ENCODE peak calls at places on chromosomes 6 and 20, in six cellular contexts. One of them, this sample, is unnamed.

GRCh38 chr6:99434702-99435530 is 9.8 kb upstream of the PNISR start:
- DNase-seq in mammary epithelial cell: peak; percentile 9
- DNase-seq in HepG2: peak; percentile 23
- DNase-seq in PC-9: no peak
- DNase-seq in H1: no peak
- DNase-seq in GM23338: peak; percentile 56
- DNase-seq in this sample: peak; percentile 43

GRCh38 chr6:327538-328183 is 35.4 kb downstream of the DUSP22 start:
- DNase-seq in mammary epithelial cell: no peak
- DNase-seq in HepG2: no peak
- DNase-seq in PC-9: no peak
- DNase-seq in H1: no peak
- DNase-seq in GM23338: no peak
- DNase-seq in this sample: no peak

GRCh38 chr6:116220172-116220571 is 33.7 kb downstream of the TSPYL4 start:
- DNase-seq in mammary epithelial cell: no peak
- DNase-seq in HepG2: no peak
- DNase-seq in PC-9: no peak
- DNase-seq in H1: no peak
- DNase-seq in GM23338: no peak
- DNase-seq in this sample: no peak

GRCh38 chr20:48453477-48454093 is 374.2 kb downstream of the PREX1 start:
- DNase-seq in mammary epithelial cell: no peak
- DNase-seq in HepG2: no peak
- DNase-seq in PC-9: no peak
- DNase-seq in H1: no peak
- DNase-seq in GM23338: no peak
- DNase-seq in this sample: peak; percentile 10

GRCh38 chr20:39464238-39464637 is 502.1 kb downstream of the DHX35 start:
- DNase-seq in mammary epithelial cell: no peak
- DNase-seq in HepG2: no peak
- DNase-seq in PC-9: no peak
- DNase-seq in H1: no peak
- DNase-seq in GM23338: no peak
- DNase-seq in this sample: no peak

GRCh38 chr6:33633462-33634158 is 12.5 kb downstream of the ITPR3 start:
- DNase-seq in mammary epithelial cell: peak; percentile 74
- DNase-seq in HepG2: no peak
- DNase-seq in PC-9: peak; percentile 69
- DNase-seq in H1: peak; percentile 80
- DNase-seq in GM23338: peak; percentile 72
- DNase-seq in this sample: peak; percentile 49

GRCh38 chr6:107060704-107061103 is 32.7 kb downstream of the MTRES1 start:
- DNase-seq in mammary epithelial cell: no peak
- DNase-seq in HepG2: no peak
- DNase-seq in PC-9: no peak
- DNase-seq in H1: no peak
- DNase-seq in GM23338: no peak
- DNase-seq in this sample: no peak

GRCh38 chr6:98777762-98778161 is 56.6 kb upstream of the POU3F2 start:
- DNase-seq in mammary epithelial cell: no peak
- DNase-seq in HepG2: no peak
- DNase-seq in PC-9: no peak
- DNase-seq in H1: no peak
- DNase-seq in GM23338: no peak
- DNase-seq in this sample: no peak

GRCh38 chr6:131955876-131956275 is 4.7 kb upstream of the CCN2 start:
- DNase-seq in mammary epithelial cell: no peak
- DNase-seq in HepG2: peak; percentile 42
- DNase-seq in PC-9: no peak
- DNase-seq in H1: no peak
- DNase-seq in GM23338: peak; percentile 46
- DNase-seq in this sample: no peak

GRCh38 chr20:58871533-58872102 is 19.1 kb downstream of the GNAS start:
- DNase-seq in mammary epithelial cell: no peak
- DNase-seq in HepG2: no peak
- DNase-seq in PC-9: peak; percentile 16
- DNase-seq in H1: no peak
- DNase-seq in GM23338: no peak
- DNase-seq in this sample: peak; percentile 41

GRCh38 chr6:12529364-12530019 is 187.1 kb upstream of the PHACTR1 start:
- DNase-seq in mammary epithelial cell: no peak
- DNase-seq in HepG2: no peak
- DNase-seq in PC-9: no peak
- DNase-seq in H1: no peak
- DNase-seq in GM23338: peak; percentile 11
- DNase-seq in this sample: no peak

GRCh38 chr20:14918981-14919380 is 581.6 kb upstream of the FLRT3 start:
- DNase-seq in mammary epithelial cell: no peak
- DNase-seq in HepG2: no peak
- DNase-seq in PC-9: no peak
- DNase-seq in H1: no peak
- DNase-seq in GM23338: no peak
- DNase-seq in this sample: no peak

GRCh38 chr6:147724454-147724853 is 216.0 kb downstream of the SAMD5 start:
- DNase-seq in mammary epithelial cell: no peak
- DNase-seq in HepG2: no peak
- DNase-seq in PC-9: no peak
- DNase-seq in H1: no peak
- DNase-seq in GM23338: peak; percentile 51
- DNase-seq in this sample: no peak

GRCh38 chr6:55282145-55282544 is 45.1 kb upstream of the GFRAL start:
- DNase-seq in mammary epithelial cell: no peak
- DNase-seq in HepG2: no peak
- DNase-seq in PC-9: no peak
- DNase-seq in H1: no peak
- DNase-seq in GM23338: peak; percentile 10
- DNase-seq in this sample: no peak

GRCh38 chr6:34922177-34922663 is 33.2 kb downstream of the ANKS1A start:
- DNase-seq in mammary epithelial cell: peak; percentile 88
- DNase-seq in HepG2: peak; percentile 20
- DNase-seq in PC-9: peak; percentile 5
- DNase-seq in H1: no peak
- DNase-seq in GM23338: no peak
- DNase-seq in this sample: peak; percentile 74

GRCh38 chr6:8707956-8708772 is 272.8 kb upstream of the SLC35B3 start:
- DNase-seq in mammary epithelial cell: peak; percentile 19
- DNase-seq in HepG2: peak; percentile 27
- DNase-seq in PC-9: peak; percentile 56
- DNase-seq in H1: peak; percentile 46
- DNase-seq in GM23338: peak; percentile 39
- DNase-seq in this sample: peak; percentile 62

GRCh38 chr6:136923116-136923953 is 1.2 kb downstream of the SLC35D3 start:
- DNase-seq in mammary epithelial cell: no peak
- DNase-seq in HepG2: no peak
- DNase-seq in PC-9: no peak
- DNase-seq in H1: peak; percentile 62
- DNase-seq in GM23338: peak; percentile 76
- DNase-seq in this sample: no peak

GRCh38 chr6:132900849-132901248 is 86.5 kb downstream of the RPS12 start:
- DNase-seq in mammary epithelial cell: no peak
- DNase-seq in HepG2: no peak
- DNase-seq in PC-9: no peak
- DNase-seq in H1: no peak
- DNase-seq in GM23338: peak; percentile 9
- DNase-seq in this sample: no peak

GRCh38 chr6:159701413-159701999 is 8.5 kb upstream of the SOD2 start:
- DNase-seq in mammary epithelial cell: peak; percentile 94
- DNase-seq in HepG2: peak; percentile 43
- DNase-seq in PC-9: no peak
- DNase-seq in H1: no peak
- DNase-seq in GM23338: no peak
- DNase-seq in this sample: peak; percentile 77

GRCh38 chr6:20868397-20869185 is 334.3 kb downstream of the CDKAL1 start:
- DNase-seq in mammary epithelial cell: no peak
- DNase-seq in HepG2: no peak
- DNase-seq in PC-9: no peak
- DNase-seq in H1: no peak
- DNase-seq in GM23338: peak; percentile 78
- DNase-seq in this sample: no peak

GRCh38 chr20:60512436-60512835 is 554.2 kb downstream of the CDH26 start:
- DNase-seq in mammary epithelial cell: peak; percentile 72
- DNase-seq in HepG2: peak; percentile 25
- DNase-seq in PC-9: no peak
- DNase-seq in H1: no peak
- DNase-seq in GM23338: no peak
- DNase-seq in this sample: peak; percentile 5

GRCh38 chr6:139433647-139434419 is 59.4 kb upstream of the CITED2 start:
- DNase-seq in mammary epithelial cell: no peak
- DNase-seq in HepG2: peak; percentile 11
- DNase-seq in PC-9: no peak
- DNase-seq in H1: no peak
- DNase-seq in GM23338: no peak
- DNase-seq in this sample: peak; percentile 47

GRCh38 chr6:131960371-131961133 is 9.4 kb upstream of the CCN2 start:
- DNase-seq in mammary epithelial cell: no peak
- DNase-seq in HepG2: no peak
- DNase-seq in PC-9: no peak
- DNase-seq in H1: no peak
- DNase-seq in GM23338: no peak
- DNase-seq in this sample: peak; percentile 18

GRCh38 chr6:81741689-81742088 is 10.8 kb downstream of the TENT5A start:
- DNase-seq in mammary epithelial cell: no peak
- DNase-seq in HepG2: no peak
- DNase-seq in PC-9: no peak
- DNase-seq in H1: no peak
- DNase-seq in GM23338: no peak
- DNase-seq in this sample: no peak

DNA sequence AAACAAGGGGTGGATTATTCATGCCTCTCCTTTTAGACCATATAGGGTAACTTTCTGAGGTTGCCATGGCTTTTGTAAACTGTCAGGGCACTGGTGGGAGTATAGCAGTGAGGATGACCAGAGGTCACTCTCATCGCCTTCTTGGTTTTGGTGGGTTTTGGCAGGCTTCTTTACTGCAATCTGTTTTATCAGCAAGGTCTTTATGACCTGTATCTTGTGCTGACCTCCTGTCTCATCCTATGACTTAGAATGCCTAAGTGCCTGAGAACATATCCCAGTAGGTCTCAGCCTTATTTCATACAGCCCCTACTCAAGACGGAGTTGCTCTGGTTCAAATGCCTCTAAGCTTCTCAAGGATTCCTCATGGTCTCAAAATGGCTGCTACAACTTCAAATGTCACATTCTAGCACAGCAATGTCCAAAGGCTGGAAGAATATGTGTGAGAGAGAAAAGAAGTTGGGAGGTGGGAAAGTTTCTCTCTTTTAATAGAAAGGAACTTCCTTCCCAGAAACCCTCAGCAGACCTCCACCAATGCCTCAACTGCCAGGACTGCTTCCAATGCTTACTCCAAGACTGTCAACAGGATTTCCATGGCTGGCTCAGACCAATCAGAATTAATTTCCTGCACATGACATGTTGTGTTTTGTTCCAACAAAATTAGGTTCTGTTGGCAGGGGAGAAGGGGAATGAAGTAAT is 46.6 kb upstream of the SLC9A8 start:
- DNase-seq in mammary epithelial cell: no peak
- DNase-seq in HepG2: no peak
- DNase-seq in PC-9: no peak
- DNase-seq in H1: no peak
- DNase-seq in GM23338: no peak
- DNase-seq in this sample: no peak
- TF ChIP-seq EZH2 in mammary epithelial cell: no peak
- TF ChIP-seq EZH2 in HepG2: no peak
- TF ChIP-seq EZH2 in PC-9: no peak
- TF ChIP-seq EZH2 in H1: no peak
- TF ChIP-seq EZH2 in GM23338: no peak
- TF ChIP-seq EZH2 in this sample: no peak

GRCh38 chr6:100665041-100665380 is 200.3 kb upstream of the SIM1 start:
- DNase-seq in mammary epithelial cell: no peak
- DNase-seq in HepG2: no peak
- DNase-seq in PC-9: no peak
- DNase-seq in H1: no peak
- DNase-seq in GM23338: peak; percentile 15
- DNase-seq in this sample: no peak
- H3K4me2 ChIP-seq in mammary epithelial cell: no peak overlapping the region
- H3K4me2 ChIP-seq in HepG2: no peak overlapping the region
- H3K4me2 ChIP-seq in PC-9: no peak overlapping the region
- H3K4me2 ChIP-seq in H1: no peak overlapping the region
- H3K4me2 ChIP-seq in GM23338: no peak overlapping the region
- H3K4me2 ChIP-seq in this sample: no peak overlapping the region

DNA sequence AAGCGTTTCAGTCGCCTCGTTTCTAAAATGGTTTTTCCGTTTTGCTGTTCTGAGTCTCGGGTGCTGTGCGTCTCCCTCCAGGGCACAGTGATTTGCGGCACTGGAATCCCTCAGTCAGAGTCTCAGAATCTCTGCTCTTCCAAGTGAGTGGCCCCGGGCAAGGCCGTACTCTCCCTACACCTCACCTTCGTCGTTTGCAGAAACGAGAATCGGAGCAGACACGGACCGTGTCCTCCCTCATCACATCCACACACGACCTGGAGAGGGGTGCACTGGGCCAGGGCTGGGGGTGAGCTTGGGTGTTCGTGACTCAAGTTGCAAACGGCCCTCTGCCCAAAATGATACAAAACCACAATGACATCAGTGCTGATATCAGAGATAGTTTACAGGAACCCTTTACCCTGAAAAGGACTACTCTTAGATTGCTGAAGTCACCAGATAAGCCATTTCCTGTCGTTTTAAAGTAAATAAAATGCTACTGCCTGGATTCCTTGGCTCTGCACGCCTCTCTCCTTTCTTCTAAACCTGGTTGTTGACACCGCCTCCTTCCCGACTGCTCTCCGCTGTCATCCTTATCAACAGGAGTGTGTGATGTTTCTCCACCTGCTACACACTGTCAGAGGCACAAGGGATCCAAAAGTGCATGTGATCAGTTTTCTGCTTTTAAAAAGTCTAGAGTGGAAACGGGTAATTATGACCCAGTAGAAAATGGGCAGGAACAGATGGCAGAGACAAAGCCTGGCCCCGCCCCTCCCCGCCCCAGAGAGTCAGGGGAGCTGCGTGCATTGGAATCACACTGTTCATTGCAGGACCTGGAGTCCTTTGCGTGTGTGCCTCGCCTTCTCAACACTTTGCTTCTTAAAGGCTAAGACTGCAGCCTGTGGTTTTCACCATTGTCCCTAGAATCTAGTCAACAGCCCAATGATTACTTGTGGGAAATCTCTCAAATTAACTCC is 38.5 kb downstream of the KIF25 start:
- DNase-seq in mammary epithelial cell: peak; percentile 33
- DNase-seq in HepG2: no peak
- DNase-seq in PC-9: no peak
- DNase-seq in H1: no peak
- DNase-seq in GM23338: no peak
- DNase-seq in this sample: peak; percentile 30
- TF ChIP-seq EZH2 in mammary epithelial cell: no peak
- TF ChIP-seq EZH2 in HepG2: peak; percentile 34
- TF ChIP-seq EZH2 in PC-9: no peak
- TF ChIP-seq EZH2 in H1: no peak
- TF ChIP-seq EZH2 in GM23338: no peak
- TF ChIP-seq EZH2 in this sample: no peak

DNA sequence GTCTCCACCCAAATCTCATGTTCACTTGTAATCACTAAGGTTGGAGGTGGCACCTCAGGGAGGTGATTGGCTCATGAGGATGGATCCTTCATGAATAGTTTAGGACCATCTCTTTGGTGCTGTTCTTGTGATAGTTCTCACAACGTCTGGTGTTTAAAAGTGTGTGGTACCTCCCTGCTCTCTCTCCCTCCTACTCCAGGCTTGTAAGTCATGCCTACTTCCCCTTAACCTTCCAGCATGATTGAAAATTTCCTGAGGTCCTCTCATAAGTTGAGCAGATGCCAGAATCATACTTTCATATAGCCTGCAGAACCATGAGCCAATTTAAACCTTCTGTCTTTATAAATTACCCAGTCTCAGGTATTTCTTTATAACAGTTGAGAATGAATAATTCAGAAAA is 16.6 kb downstream of the HLA-A start:
- DNase-seq in mammary epithelial cell: no peak
- DNase-seq in HepG2: no peak
- DNase-seq in PC-9: no peak
- DNase-seq in H1: no peak
- DNase-seq in GM23338: no peak
- DNase-seq in this sample: no peak
- H3K4me2 ChIP-seq in mammary epithelial cell: no peak overlapping the region
- H3K4me2 ChIP-seq in HepG2: no peak overlapping the region
- H3K4me2 ChIP-seq in PC-9: no peak overlapping the region
- H3K4me2 ChIP-seq in H1: no peak overlapping the region
- H3K4me2 ChIP-seq in GM23338: no peak overlapping the region
- H3K4me2 ChIP-seq in this sample: no peak overlapping the region